ENCODE peak calls at places on chromosomes 13 and 19, in seven cellular contexts. T, Z, M, Y, J, R and F are unnamed samples.

GRCh38 chr13:113832631-113833030 is 31.2 kb downstream of the GAS6 start:
- DNase-seq in R (peak), J (no peak), Y (no peak), T (no peak), M (no peak), Z (no peak), F (no peak)

GRCh38 chr19:47699360-47699917 is 13.8 kb upstream of the EHD2 start:
- DNase-seq in J (no peak), T (no peak), M (peak), Z (no peak), Y (peak), R (no peak), F (peak)

GRCh38 chr13:50393641-50394040 is 378.4 kb downstream of the KCNRG start:
- DNase-seq in R (no peak), M (no peak), Y (peak), J (no peak), T (no peak), Z (no peak), F (peak)

GRCh38 chr13:102402292-102402691 is 444 bp upstream of the FGF14 start:
- DNase-seq in J (peak), M (peak), Z (peak), Y (peak), R (peak), T (peak), F (peak)

GRCh38 chr13:113914333-113915011 is 50.6 kb upstream of the GAS6 start:
- DNase-seq in R (no peak), Z (no peak), T (no peak), M (no peak), Y (no peak), J (no peak), F (peak)

GRCh38 chr19:6214881-6215541 is 64.8 kb downstream of the MLLT1 start:
- DNase-seq in M (no peak), Z (no peak), R (peak), J (no peak), T (no peak), Y (no peak), F (no peak)

GRCh38 chr13:22232186-22232585 is 561.3 kb downstream of the FGF9 start:
- DNase-seq in Y (no peak), M (no peak), R (no peak), Z (no peak), J (no peak), T (no peak), F (no peak)

GRCh38 chr19:48595833-48596232 is 10.7 kb upstream of the SPACA4 start:
- DNase-seq in J (no peak), M (no peak), Z (no peak), T (no peak), Y (no peak), R (no peak), F (no peak)

GRCh38 chr19:35502751-35503150 is 10.7 kb downstream of the DMKN start:
- DNase-seq in J (no peak), M (no peak), R (no peak), T (no peak), Y (no peak), Z (no peak), F (no peak)

GRCh38 chr19:2774083-2774679 is 8.9 kb downstream of the SGTA start:
- DNase-seq in Z (no peak), Y (no peak), J (no peak), R (peak), T (no peak), M (no peak), F (no peak)

GRCh38 chr19:55147408-55148251 is 1.4 kb downstream of the TNNT1 start:
- DNase-seq in R (peak), Y (peak), M (no peak), J (no peak), Z (no peak), T (no peak), F (peak)

GRCh38 chr19:30851646-30852045 is 479.5 kb downstream of the ZNF536 start:
- DNase-seq in J (no peak), Y (no peak), T (no peak), R (no peak), M (no peak), Z (no peak), F (no peak)